ENCODE peak calls at places on chromosomes 12 and 14, in seven cellular contexts. M is lung, D is mucosa of descending colon, X is tibial artery, F is sigmoid colon, T is HAP-1, Z is adipocyte. C is an unnamed sample. For H3K9me3 and H3K36me3, the result is how much of the 10 kb centered on the place peaks cover.

GRCh38 chr12:22014783-22015144 is 31.3 kb upstream of the CMAS start:
- DNase-seq in D (no peak), F (no peak), Z (no peak), X (no peak), T (no peak), M (no peak), C (no peak)

GRCh38 chr12:123049398-123050250 is 69.1 kb downstream of the ARL6IP4 start:
- DNase-seq in M (no peak), Z (no peak), T (no peak), F (no peak), X (no peak), D (peak), C (no peak)

GRCh38 chr12:77855548-77855947 is 24.9 kb downstream of the NAV3 start:
- DNase-seq in T (no peak), Z (peak), X (no peak), D (no peak), M (no peak), F (no peak), C (peak)

GRCh38 chr12:26548227-26548626 is 284.8 kb downstream of the ITPR2 start:
- DNase-seq in X (no peak), D (no peak), M (no peak), Z (no peak), F (no peak), T (no peak), C (no peak)

GRCh38 chr12:65821336-65821735 is 2.9 kb upstream of the HMGA2 start:
- DNase-seq in D (no peak), F (no peak), X (no peak), T (no peak), M (no peak), Z (no peak), C (no peak)

GRCh38 chr12:107518868-107519267 is 166.7 kb upstream of the PWP1 start:
- DNase-seq in M (no peak), D (no peak), X (no peak), Z (no peak), F (no peak), T (no peak), C (no peak)

GRCh38 chr14:89575386-89576061 is 158.5 kb upstream of the FOXN3 start:
- DNase-seq in T (no peak), F (no peak), D (no peak), Z (no peak), M (no peak), X (no peak), C (no peak)

GRCh38 chr12:22923768-22924167 is 298.8 kb downstream of the ETNK1 start:
- DNase-seq in M (no peak), D (no peak), T (no peak), F (no peak), Z (no peak), X (no peak), C (no peak)

GRCh38 chr12:54262403-54262925 is 17.5 kb downstream of the CBX5 start:
- DNase-seq in T (peak), Z (peak), M (no peak), F (no peak), D (no peak), X (no peak), C (peak)

GRCh38 chr12:78146365-78146772 is 315.7 kb downstream of the NAV3 start:
- DNase-seq in Z (peak), M (no peak), D (no peak), X (no peak), T (peak), F (no peak), C (no peak)

GRCh38 chr14:98906123-98906995 is 365.6 kb downstream of the BCL11B start:
- DNase-seq in Z (no peak), T (peak), X (no peak), F (no peak), D (peak), M (peak), C (peak)

GRCh38 chr12:56119361-56119796 is 1.3 kb downstream of the ZC3H10 start:
- DNase-seq in D (peak), T (peak), F (peak), Z (peak), M (peak), X (peak), C (peak)

GRCh38 chr12:88650715-88651114 is 70.4 kb upstream of the KITLG start:
- DNase-seq in T (no peak), X (no peak), F (no peak), D (no peak), Z (peak), M (no peak), C (peak)

GRCh38 chr12:104197264-104197663 is 18.3 kb upstream of the TXNRD1 start:
- DNase-seq in M (no peak), T (no peak), D (no peak), F (no peak), X (no peak), Z (peak), C (no peak)

GRCh38 chr12:69610126-69610525 is 581 bp downstream of the LRRC10 start:
- DNase-seq in Z (no peak), T (no peak), F (no peak), D (no peak), M (no peak), X (no peak), C (no peak)

GRCh38 chr14:73727181-73727580 is 13.0 kb upstream of the PNMA1 start:
- DNase-seq in Z (no peak), T (no peak), X (peak), M (no peak), D (no peak), F (no peak), C (no peak)

GRCh38 chr12:83042441-83043215 is 355.9 kb downstream of the TMTC2 start:
- DNase-seq in M (no peak), T (peak), X (no peak), F (peak), D (no peak), Z (peak), C (no peak)

GRCh38 chr14:31895206-31895605 is 181.9 kb upstream of the ARHGAP5 start:
- DNase-seq in F (no peak), X (no peak), T (peak), M (no peak), D (no peak), Z (peak), C (no peak)

GRCh38 chr12:113348849-113349536 is 9.4 kb upstream of the PLBD2 start:
- DNase-seq in F (no peak), D (no peak), X (no peak), Z (no peak), M (no peak), T (peak), C (no peak)

GRCh38 chr12:58557156-58557555 is 363.1 kb downstream of the LRIG3 start:
- DNase-seq in D (no peak), T (no peak), X (no peak), Z (peak), F (no peak), M (no peak), C (no peak)

GRCh38 chr12:22880331-22880730 is 255.4 kb downstream of the ETNK1 start:
- DNase-seq in M (no peak), Z (no peak), D (no peak), X (no peak), T (no peak), F (no peak), C (no peak)

GRCh38 chr14:35410858-35411257 is 6.3 kb upstream of the NFKBIA start:
- DNase-seq in F (peak), D (no peak), Z (no peak), T (no peak), M (no peak), X (no peak), C (no peak)

GRCh38 chr12:82896979-82897378 is 210.3 kb downstream of the TMTC2 start:
- DNase-seq in D (no peak), X (no peak), Z (peak), T (no peak), F (no peak), M (no peak), C (peak)

GRCh38 chr12:288687-289086 is 26.1 kb upstream of the SLC6A13 start:
- DNase-seq in Z (no peak), T (no peak), X (no peak), M (no peak), F (no peak), D (no peak), C (peak)

GRCh38 chr14:69237584-69237983 is 22.4 kb upstream of the GALNT16 start:
- DNase-seq in X (no peak), D (no peak), F (no peak), T (no peak), Z (no peak), M (no peak), C (no peak)

GRCh38 chr12:52650520-52651081 is 1.4 kb downstream of the KRT2 start:
- DNase-seq in M (no peak), D (no peak), T (no peak), F (no peak), Z (no peak), X (no peak), C (peak)

DNA sequence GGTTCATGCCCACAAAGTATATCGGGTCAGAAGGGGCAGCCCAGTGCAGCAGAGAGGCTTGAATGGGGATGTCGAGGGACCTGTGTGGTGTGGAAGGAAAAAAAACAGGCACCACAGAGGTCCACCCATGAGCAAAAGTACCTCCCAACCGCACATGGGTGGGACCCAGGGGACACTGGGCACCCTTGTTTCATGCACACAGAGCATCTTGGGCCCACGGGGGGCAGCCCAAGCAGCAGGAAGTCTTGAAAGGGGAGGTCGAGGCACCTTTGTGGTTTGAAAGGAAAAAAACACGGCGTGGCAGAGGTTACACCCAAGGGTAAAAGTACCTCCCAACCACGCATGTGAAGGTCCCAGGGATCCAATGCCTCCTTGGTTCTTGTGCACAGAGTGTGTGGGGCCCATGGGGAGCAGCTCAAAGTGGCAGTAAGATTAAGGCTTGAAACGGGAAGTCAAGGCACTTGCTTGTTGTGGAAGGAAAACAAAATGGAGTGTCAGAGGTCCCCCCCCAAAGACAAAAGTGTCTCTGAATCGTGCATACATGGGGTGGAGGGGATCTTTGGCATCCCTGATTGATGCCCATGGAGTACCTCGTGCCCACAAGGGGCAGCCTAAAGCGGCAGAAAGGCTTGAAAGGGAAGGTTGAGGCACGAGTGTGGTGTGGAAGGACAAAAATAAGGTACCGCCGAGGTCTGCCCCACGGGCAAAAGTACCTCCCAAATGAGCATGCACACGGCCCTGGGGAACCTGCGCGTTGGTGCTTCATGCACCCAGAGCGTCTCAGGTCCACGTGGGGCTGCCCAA is 575.5 kb downstream of the ALG10 start:
- DNase-seq in X (peak), T (no peak), D (peak), F (peak), M (peak), Z (no peak), C (no peak)
- H3K9me3 ChIP-seq in X (half or more), T (under half), D (half or more), F (under half), M (under half), Z (under half), C (under half)

GRCh38 chr14:67618617-67619063 is 1.1 kb upstream of the ARG2 start:
- DNase-seq in M (no peak), X (no peak), T (peak), Z (peak), D (no peak), F (no peak), C (no peak)
- H3K4me3 ChIP-seq in M (no peak), X (no peak), T (no peak), Z (no peak), D (no peak), F (no peak), C (no peak)

GRCh38 chr14:65422093-65422834 is 9.7 kb downstream of the FUT8 start:
- DNase-seq in M (no peak), D (no peak), X (no peak), F (no peak), T (no peak), Z (no peak), C (no peak)
- H3K36me3 ChIP-seq in M (under half), D (under half), X (under half), F (under half), T (under half), Z (under half), C (under half)

DNA sequence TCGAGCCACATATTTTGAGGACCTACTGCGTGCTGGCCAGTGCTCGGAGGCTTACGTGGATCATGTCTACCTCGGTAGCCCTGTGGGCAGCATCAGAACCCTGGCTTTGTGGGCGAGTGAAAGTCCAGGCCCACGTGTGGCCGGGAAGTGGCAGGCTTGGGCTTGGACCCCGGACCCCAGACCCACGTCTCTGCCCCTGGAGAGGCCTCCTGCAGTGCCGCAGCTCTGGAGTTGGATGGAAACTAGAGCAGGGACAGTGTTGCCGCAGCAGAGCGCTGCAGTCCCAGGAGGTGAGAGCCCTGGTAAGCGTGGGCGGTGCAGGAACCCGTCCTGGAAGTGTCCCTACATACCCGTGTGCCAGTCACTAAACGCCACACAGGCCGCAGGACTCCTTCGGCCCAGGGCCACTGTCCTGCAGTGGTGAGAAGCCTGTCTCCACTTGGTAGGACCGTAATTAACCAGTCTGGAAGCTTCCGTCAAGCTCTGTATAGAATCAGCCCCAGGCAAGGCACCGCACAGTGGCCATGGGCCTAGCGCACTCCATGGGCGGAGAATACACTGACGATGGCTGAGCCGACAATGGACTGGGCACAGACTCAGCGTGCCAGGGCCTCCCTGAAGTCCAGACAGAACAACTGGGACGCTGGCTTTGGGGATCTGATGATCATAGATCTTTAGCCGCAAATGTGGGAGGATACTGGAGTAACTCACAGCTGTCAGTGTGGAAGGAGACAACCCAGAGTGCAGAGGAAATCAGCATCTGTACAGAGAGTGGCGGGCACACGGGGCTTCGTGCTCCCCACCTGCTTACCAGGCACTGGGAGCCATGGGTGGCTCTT is 219.5 kb downstream of the KIF26A start:
- DNase-seq in Z (no peak), X (peak), T (no peak), D (no peak), M (no peak), F (peak), C (no peak)
- H3K9me3 ChIP-seq in Z (under half), X (under half), T (under half), D (under half), M (under half), F (under half), C (under half)

GRCh38 chr14:55136241-55136640 is 7.2 kb downstream of the LGALS3 start:
- DNase-seq in T (no peak), Z (peak), X (no peak), D (no peak), F (no peak), M (no peak), C (no peak)

GRCh38 chr14:55138091-55138490 is 9.0 kb downstream of the LGALS3 start:
- DNase-seq in M (no peak), X (no peak), Z (no peak), T (no peak), D (no peak), F (no peak), C (no peak)

GRCh38 chr14:55139152-55139551 is 10.1 kb downstream of the LGALS3 start:
- DNase-seq in Z (no peak), D (no peak), X (no peak), T (no peak), M (no peak), F (no peak), C (no peak)

GRCh38 chr14:55139696-55140509 is 10.9 kb downstream of the LGALS3 start:
- DNase-seq in Z (no peak), X (no peak), D (no peak), T (no peak), F (no peak), M (no peak), C (no peak)

DNA sequence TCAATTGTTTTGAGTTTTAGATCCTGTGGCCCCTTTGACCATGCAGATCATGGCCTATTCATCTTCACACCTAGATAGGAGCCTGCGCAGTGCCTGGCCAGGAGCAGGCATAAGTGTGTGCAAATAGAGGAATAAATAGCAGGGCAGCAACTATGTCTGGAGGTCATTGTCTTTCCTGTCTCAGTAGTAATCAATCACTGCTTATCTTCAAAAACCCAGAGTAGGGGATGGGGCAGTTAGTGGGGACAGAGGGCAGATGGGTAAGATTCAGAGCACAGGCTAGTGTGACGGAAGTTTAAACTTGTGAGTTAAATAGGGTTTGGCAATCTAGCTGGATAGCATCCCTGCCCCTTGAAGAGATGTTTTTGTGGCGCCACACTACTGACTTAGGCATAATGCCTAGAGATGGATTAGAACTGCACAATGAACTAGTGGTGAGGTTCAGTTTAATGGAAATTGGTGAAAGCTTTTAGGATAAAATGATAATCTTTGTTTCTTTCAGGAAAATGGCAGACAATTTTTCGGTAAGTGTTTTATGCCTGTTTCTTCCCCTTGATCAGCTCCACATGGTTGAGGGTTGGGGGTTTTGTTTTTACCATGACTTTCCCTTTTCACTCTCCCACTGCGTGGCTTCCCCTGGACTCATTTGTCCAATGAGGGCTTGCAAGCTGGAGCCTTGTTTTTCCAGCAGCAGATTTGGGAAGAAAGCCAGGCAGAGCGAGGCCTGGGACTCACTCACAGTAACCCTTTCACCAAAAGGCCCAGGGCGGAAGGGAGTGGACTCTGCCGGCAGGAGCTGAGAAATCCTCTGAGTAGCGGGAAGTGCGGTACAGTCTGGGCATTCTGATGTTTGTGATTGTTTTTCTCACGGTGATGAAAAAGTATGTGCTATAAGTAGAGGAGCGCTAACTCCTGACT is 8.1 kb downstream of the LGALS3 start:
- DNase-seq in Z (peak), F (peak), T (no peak), M (peak), X (peak), D (no peak), C (no peak)
- H3K4me3 ChIP-seq in Z (peak), F (peak), T (no peak), M (no peak), X (peak), D (no peak), C (no peak)

DNA sequence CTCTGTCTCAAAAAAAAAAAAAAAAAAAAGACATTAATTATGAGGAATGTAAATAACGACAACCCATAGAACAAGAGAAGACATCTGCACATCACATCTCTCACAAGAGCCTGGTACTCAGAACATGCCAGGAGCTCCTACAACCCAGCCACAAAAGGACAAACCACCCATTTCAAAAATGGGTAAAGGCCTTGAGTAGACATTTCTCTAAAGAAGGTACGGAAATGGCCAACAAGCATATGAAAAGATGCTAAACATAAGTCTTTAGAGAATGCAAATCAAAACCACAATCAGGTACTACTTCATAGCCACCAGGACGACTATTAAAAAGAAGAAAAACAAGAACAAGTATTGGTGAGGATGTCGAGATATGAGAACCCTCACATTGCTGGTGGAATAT is 13.3 kb downstream of the AMN start:
- DNase-seq in F (no peak), M (no peak), X (no peak), D (no peak), T (no peak), Z (no peak), C (no peak)
- H3K36me3 ChIP-seq in F (under half), M (under half), X (half or more), D (under half), T (under half), Z (half or more), C (under half)

C was measured in MG63.